ENCODE peak calls at places on chromosomes 16 and 17, in four cellular contexts. One of them, this sample, is unnamed.

GRCh38 chr17:77540975-77541374 is 400.2 kb downstream of the SEC14L1 start:
- DNase-seq in body of pancreas: no peak
- DNase-seq in left lung: no peak
- DNase-seq in cardiac muscle cell: no peak
- DNase-seq in this sample: no peak

GRCh38 chr16:88856122-88856827 is 472 bp downstream of the GALNS start:
- DNase-seq in body of pancreas: no peak
- DNase-seq in left lung: no peak
- DNase-seq in cardiac muscle cell: no peak
- DNase-seq in this sample: peak

GRCh38 chr16:71673190-71673956 is 47.4 kb downstream of the MARVELD3 start:
- DNase-seq in body of pancreas: no peak
- DNase-seq in left lung: no peak
- DNase-seq in cardiac muscle cell: no peak
- DNase-seq in this sample: no peak

GRCh38 chr17:16935241-16935663 is 36.7 kb downstream of the TNFRSF13B start:
- DNase-seq in body of pancreas: no peak
- DNase-seq in left lung: peak
- DNase-seq in cardiac muscle cell: no peak
- DNase-seq in this sample: no peak

GRCh38 chr17:1390422-1391367 is 9.3 kb downstream of the YWHAE start:
- DNase-seq in body of pancreas: no peak
- DNase-seq in left lung: no peak
- DNase-seq in cardiac muscle cell: peak
- DNase-seq in this sample: no peak

GRCh38 chr17:78970834-78971763 is 8.6 kb downstream of the LGALS3BP start:
- DNase-seq in body of pancreas: peak
- DNase-seq in left lung: peak
- DNase-seq in cardiac muscle cell: peak
- DNase-seq in this sample: peak

GRCh38 chr17:77546772-77547201 is 406.0 kb downstream of the SEC14L1 start:
- DNase-seq in body of pancreas: no peak
- DNase-seq in left lung: peak
- DNase-seq in cardiac muscle cell: peak
- DNase-seq in this sample: no peak

GRCh38 chr16:1426734-1427451 is 4.0 kb upstream of the PERCC1 start:
- DNase-seq in body of pancreas: no peak
- DNase-seq in left lung: no peak
- DNase-seq in cardiac muscle cell: no peak
- DNase-seq in this sample: no peak

GRCh38 chr16:9328386-9328785 is 236.9 kb downstream of the HAPSTR1 start:
- DNase-seq in body of pancreas: no peak
- DNase-seq in left lung: no peak
- DNase-seq in cardiac muscle cell: no peak
- DNase-seq in this sample: no peak

GRCh38 chr17:58514795-58515157 is 338 bp upstream of the MTMR4 start:
- DNase-seq in body of pancreas: no peak
- DNase-seq in left lung: no peak
- DNase-seq in cardiac muscle cell: no peak
- DNase-seq in this sample: no peak

GRCh38 chr16:21652451-21652850 is at the start of gene IGSF6:
- DNase-seq in body of pancreas: no peak
- DNase-seq in left lung: no peak
- DNase-seq in cardiac muscle cell: no peak
- DNase-seq in this sample: no peak

GRCh38 chr16:78507576-78507975 is 408.1 kb downstream of the WWOX start:
- DNase-seq in body of pancreas: no peak
- DNase-seq in left lung: no peak
- DNase-seq in cardiac muscle cell: no peak
- DNase-seq in this sample: no peak

GRCh38 chr16:78503501-78504110 is 404.2 kb downstream of the WWOX start:
- DNase-seq in body of pancreas: peak
- DNase-seq in left lung: no peak
- DNase-seq in cardiac muscle cell: peak
- DNase-seq in this sample: peak

GRCh38 chr16:78506372-78507193 is 407.1 kb downstream of the WWOX start:
- DNase-seq in body of pancreas: no peak
- DNase-seq in left lung: no peak
- DNase-seq in cardiac muscle cell: no peak
- DNase-seq in this sample: no peak

GRCh38 chr16:78504391-78504945 is 405.0 kb downstream of the WWOX start:
- DNase-seq in body of pancreas: peak
- DNase-seq in left lung: no peak
- DNase-seq in cardiac muscle cell: peak
- DNase-seq in this sample: no peak

DNA sequence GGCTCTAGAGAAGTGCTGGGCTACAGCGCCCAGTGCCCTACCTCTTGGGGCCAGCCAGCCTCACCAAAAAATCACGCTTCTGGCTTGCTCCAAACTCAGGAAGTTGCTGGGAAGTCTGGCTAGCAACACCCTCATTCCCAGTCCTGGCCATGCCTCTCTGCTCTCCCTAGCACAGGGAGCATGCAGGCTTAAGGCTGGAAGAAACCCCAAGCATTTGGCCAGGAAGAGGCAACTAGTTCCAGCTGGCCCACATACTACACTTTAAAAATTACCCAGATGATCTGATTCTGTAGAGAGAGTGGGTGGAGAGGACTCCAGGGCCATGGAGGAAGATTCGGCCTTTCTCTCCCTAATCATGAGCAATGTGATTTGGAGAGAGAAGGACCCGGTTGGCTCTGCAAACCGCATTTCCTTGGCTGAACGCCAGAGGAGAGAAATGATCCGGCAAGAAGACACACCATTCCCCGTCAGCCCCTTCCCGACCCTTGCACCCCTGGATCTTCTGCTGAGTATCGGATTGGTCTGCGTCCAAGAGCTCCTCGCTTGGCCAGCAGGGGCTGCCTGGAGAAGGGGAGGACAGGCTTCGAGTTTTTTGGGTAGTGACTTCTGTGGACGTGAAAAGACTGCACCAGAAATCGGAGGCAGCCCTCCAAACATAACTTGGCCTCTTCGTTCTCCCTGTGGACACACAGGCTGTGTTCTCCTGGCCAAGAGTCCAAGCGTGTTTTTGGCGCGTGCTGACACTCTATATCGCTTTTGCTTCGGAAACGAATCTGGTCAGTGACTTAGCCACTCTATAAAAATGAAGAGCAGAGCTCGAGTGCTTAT is 406.3 kb downstream of the WWOX start:
- DNase-seq in body of pancreas: peak
- DNase-seq in left lung: no peak
- DNase-seq in cardiac muscle cell: peak
- DNase-seq in this sample: no peak
- TF ChIP-seq CTCF in body of pancreas: no peak
- TF ChIP-seq CTCF in left lung: peak
- TF ChIP-seq CTCF in cardiac muscle cell: peak
- TF ChIP-seq CTCF in this sample: no peak

GRCh38 chr16:73268311-73268997 is 220.5 kb upstream of the ZFHX3 start:
- DNase-seq in body of pancreas: peak
- DNase-seq in left lung: no peak
- DNase-seq in cardiac muscle cell: peak
- DNase-seq in this sample: no peak
- TF ChIP-seq CTCF in body of pancreas: no peak
- TF ChIP-seq CTCF in left lung: no peak
- TF ChIP-seq CTCF in cardiac muscle cell: peak
- TF ChIP-seq CTCF in this sample: no peak

GRCh38 chr16:35386619-35387018 is 1927.2 kb downstream of the TP53TG3F start:
- DNase-seq in body of pancreas: no peak
- DNase-seq in left lung: no peak
- DNase-seq in cardiac muscle cell: no peak
- DNase-seq in this sample: no peak

GRCh38 chr16:35391328-35391727 is 1931.9 kb downstream of the TP53TG3F start:
- DNase-seq in body of pancreas: peak
- DNase-seq in left lung: no peak
- DNase-seq in cardiac muscle cell: no peak
- DNase-seq in this sample: peak
- TF ChIP-seq CTCF in body of pancreas: peak
- TF ChIP-seq CTCF in left lung: peak
- TF ChIP-seq CTCF in cardiac muscle cell: peak
- TF ChIP-seq CTCF in this sample: peak

GRCh38 chr16:15618392-15618791 is 24.6 kb downstream of the MARF1 start:
- DNase-seq in body of pancreas: no peak
- DNase-seq in left lung: no peak
- DNase-seq in cardiac muscle cell: peak
- DNase-seq in this sample: no peak
- TF ChIP-seq CTCF in body of pancreas: no peak
- TF ChIP-seq CTCF in left lung: no peak
- TF ChIP-seq CTCF in cardiac muscle cell: no peak
- TF ChIP-seq CTCF in this sample: no peak

DNA sequence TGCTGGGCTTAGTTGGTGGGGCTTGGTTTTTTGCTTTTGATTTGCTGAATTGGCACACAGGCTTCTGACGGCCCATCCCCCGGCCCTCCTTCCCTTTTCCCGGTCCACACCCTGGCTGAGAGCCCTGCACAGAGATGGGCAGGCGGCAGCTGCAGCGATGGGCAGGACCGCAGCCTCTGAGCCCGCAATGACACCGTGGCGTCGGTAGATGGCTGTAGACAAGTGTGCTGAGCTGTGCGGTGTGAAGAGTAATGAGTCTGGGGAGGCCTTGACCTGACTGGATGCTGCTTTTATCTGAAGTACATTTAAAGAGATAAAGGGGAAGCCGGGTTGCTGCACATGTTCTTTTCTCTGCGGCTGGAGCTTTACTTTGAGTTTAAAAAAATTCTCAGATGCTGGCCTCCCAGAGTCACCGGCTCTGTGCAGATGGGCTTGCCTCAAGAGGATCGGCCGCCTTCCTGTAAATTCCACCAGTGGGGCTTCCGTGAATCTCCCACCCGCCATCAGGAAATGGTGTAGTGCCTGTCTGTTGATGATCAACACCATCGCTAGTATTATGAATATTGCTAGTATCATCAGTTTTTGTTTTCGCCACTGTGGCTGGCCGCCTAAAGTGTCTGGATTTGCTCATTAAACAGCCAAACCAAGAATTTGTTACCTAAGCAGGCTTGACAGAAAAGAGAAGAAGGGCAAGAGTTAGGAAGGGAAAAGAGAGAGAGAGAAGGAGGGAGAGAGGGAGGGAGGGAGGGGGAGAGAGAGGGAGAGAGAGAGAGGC is 245.6 kb upstream of the RBFOX1 start:
- DNase-seq in body of pancreas: peak
- DNase-seq in left lung: peak
- DNase-seq in cardiac muscle cell: no peak
- DNase-seq in this sample: peak
- TF ChIP-seq CTCF in body of pancreas: no peak
- TF ChIP-seq CTCF in left lung: no peak
- TF ChIP-seq CTCF in cardiac muscle cell: no peak
- TF ChIP-seq CTCF in this sample: no peak

GRCh38 chr16:58847902-58848661 is 114.0 kb upstream of the GOT2 start:
- DNase-seq in body of pancreas: no peak
- DNase-seq in left lung: no peak
- DNase-seq in cardiac muscle cell: no peak
- DNase-seq in this sample: no peak

GRCh38 chr16:58842746-58843145 is 108.6 kb upstream of the GOT2 start:
- DNase-seq in body of pancreas: no peak
- DNase-seq in left lung: no peak
- DNase-seq in cardiac muscle cell: no peak
- DNase-seq in this sample: no peak

GRCh38 chr16:58848662-58849002 is 114.5 kb upstream of the GOT2 start:
- DNase-seq in body of pancreas: no peak
- DNase-seq in left lung: no peak
- DNase-seq in cardiac muscle cell: no peak
- DNase-seq in this sample: no peak

GRCh38 chr16:58842156-58842555 is 108.0 kb upstream of the GOT2 start:
- DNase-seq in body of pancreas: no peak
- DNase-seq in left lung: no peak
- DNase-seq in cardiac muscle cell: no peak
- DNase-seq in this sample: no peak

DNA sequence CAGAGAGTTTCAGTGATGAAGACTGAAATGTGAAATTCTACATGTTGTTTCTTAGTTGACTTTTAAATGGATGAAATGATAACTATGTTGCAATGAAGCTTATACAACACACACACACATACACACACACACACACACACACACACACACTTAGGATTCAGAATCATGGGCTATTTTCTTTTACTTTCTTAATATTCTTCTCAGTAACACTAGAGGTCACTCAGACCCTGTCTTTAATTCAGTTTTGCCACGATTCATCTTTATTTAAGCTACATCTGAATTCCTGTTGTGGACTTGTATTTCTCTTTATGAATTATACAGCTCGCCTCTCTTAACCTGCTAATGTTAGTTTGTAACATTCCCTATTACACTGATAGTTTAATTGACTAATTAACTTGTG is 109.6 kb upstream of the GOT2 start:
- DNase-seq in body of pancreas: no peak
- DNase-seq in left lung: no peak
- DNase-seq in cardiac muscle cell: peak
- DNase-seq in this sample: no peak
- TF ChIP-seq CTCF in body of pancreas: no peak
- TF ChIP-seq CTCF in left lung: no peak
- TF ChIP-seq CTCF in cardiac muscle cell: no peak
- TF ChIP-seq CTCF in this sample: no peak

GRCh38 chr17:73875346-73875745 is 231.1 kb upstream of the SDK2 start:
- DNase-seq in body of pancreas: no peak
- DNase-seq in left lung: no peak
- DNase-seq in cardiac muscle cell: peak
- DNase-seq in this sample: no peak
- TF ChIP-seq CTCF in body of pancreas: no peak
- TF ChIP-seq CTCF in left lung: no peak
- TF ChIP-seq CTCF in cardiac muscle cell: no peak
- TF ChIP-seq CTCF in this sample: no peak

DNA sequence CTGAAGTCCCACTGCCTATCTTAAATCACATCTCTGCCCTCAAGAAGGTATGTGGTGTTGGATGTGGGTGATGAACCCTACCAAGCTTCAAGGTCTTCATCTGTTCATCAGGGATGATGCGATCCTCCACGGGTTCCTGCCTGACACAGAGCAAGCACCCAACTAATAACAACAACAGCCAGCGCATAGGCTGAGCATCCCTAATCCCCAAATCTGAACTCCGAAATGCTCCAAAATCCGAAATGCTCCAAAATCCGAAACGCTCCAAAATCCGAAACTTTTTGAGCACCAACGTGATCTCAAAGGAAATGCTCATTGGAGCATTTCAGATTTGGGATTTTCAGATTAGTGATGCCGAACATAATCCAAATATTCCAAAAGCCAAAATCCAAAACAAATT is 238.9 kb upstream of the SDK2 start:
- DNase-seq in body of pancreas: no peak
- DNase-seq in left lung: no peak
- DNase-seq in cardiac muscle cell: no peak
- DNase-seq in this sample: no peak
- TF ChIP-seq CTCF in body of pancreas: no peak
- TF ChIP-seq CTCF in left lung: no peak
- TF ChIP-seq CTCF in cardiac muscle cell: no peak
- TF ChIP-seq CTCF in this sample: no peak

This sample was measured in activated CD8-positive, alpha-beta T cell treated with anti-CD3 and anti-CD28 coated beads for 36 hours.